ENCODE peak calls at places on chromosomes 11 and 22, in five cellular contexts. G is keratinocyte, J is endothelial cell of umbilical vein, Q is upper lobe of right lung, H is HCT116. K is an unnamed sample. For H3K4me1, the result is how much of the 10 kb centered on the place peaks cover.

GRCh38 chr11:134374171-134374570 is 37.9 kb downstream of the B3GAT1 start:
- DNase-seq in G (no peak), J (no peak), Q (peak), H (no peak), K (peak)

GRCh38 chr11:67041602-67042001 is 15.0 kb upstream of the RHOD start:
- DNase-seq in G (no peak), J (no peak), Q (no peak), H (no peak), K (no peak)

GRCh38 chr22:39949964-39950737 is 10.0 kb upstream of the TMA7B start:
- DNase-seq in G (no peak), J (no peak), Q (no peak), H (no peak), K (no peak)

GRCh38 chr11:101138245-101138930 is 8.8 kb upstream of the PGR start:
- DNase-seq in G (no peak), J (no peak), Q (no peak), H (no peak), K (no peak)

GRCh38 chr11:1071571-1072115 is 3.0 kb upstream of the MUC2 start:
- DNase-seq in G (no peak), J (no peak), Q (peak), H (no peak), K (peak)

GRCh38 chr22:46433318-46433717 is 97.8 kb downstream of the TRMU start:
- DNase-seq in G (no peak), J (no peak), Q (no peak), H (no peak), K (no peak)

GRCh38 chr11:83063073-83063754 is 8.5 kb downstream of the RAB30 start:
- DNase-seq in G (no peak), J (no peak), Q (no peak), H (no peak), K (peak)

GRCh38 chr11:44032304-44033085 is 15.3 kb upstream of the ACCSL start:
- DNase-seq in G (no peak), J (no peak), Q (peak), H (no peak), K (peak)

GRCh38 chr11:44568358-44568705 is 2.9 kb downstream of the CD82 start:
- DNase-seq in G (no peak), J (no peak), Q (no peak), H (no peak), K (no peak)

GRCh38 chr11:57417056-57417455 is 9.9 kb downstream of the SLC43A3 start:
- DNase-seq in G (no peak), J (no peak), Q (no peak), H (no peak), K (no peak)

GRCh38 chr11:111417766-111418435 is 38.8 kb upstream of the POU2AF1 start:
- DNase-seq in G (no peak), J (peak), Q (no peak), H (no peak), K (no peak)

GRCh38 chr11:64453466-64453865 is 94.5 kb downstream of the RPS6KA4 start:
- DNase-seq in G (no peak), J (no peak), Q (peak), H (no peak), K (no peak)

GRCh38 chr11:66847461-66848232 is 4.4 kb downstream of the RCE1 start:
- DNase-seq in G (no peak), J (no peak), Q (no peak), H (no peak), K (peak)

GRCh38 chr11:123392813-123393212 is 37.3 kb upstream of the GRAMD1B start:
- DNase-seq in G (no peak), J (no peak), Q (no peak), H (no peak), K (no peak)

GRCh38 chr22:24592846-24593809 is at the start of gene LRRC75B:
- DNase-seq in G (no peak), J (peak), Q (peak), H (peak), K (peak)

GRCh38 chr11:31940396-31941037 is 129.4 kb upstream of the PAX6 start:
- DNase-seq in G (no peak), J (peak), Q (no peak), H (no peak), K (no peak)

GRCh38 chr11:120208777-120209176 is 2.1 kb upstream of the OAF start:
- DNase-seq in G (no peak), J (peak), Q (no peak), H (no peak), K (no peak)

GRCh38 chr11:113871331-113871730 is 4.0 kb downstream of the USP28 start:
- DNase-seq in G (no peak), J (no peak), Q (no peak), H (no peak), K (no peak)

GRCh38 chr11:19187101-19187500 is 14.7 kb downstream of the CSRP3 start:
- DNase-seq in G (no peak), J (no peak), Q (no peak), H (no peak), K (peak)

GRCh38 chr11:67264260-67264659 is 2.0 kb upstream of the GRK2 start:
- DNase-seq in G (no peak), J (no peak), Q (no peak), H (no peak), K (peak)

GRCh38 chr11:11977206-11977938 is 31.1 kb downstream of the DKK3 start:
- DNase-seq in G (no peak), J (peak), Q (peak), H (peak), K (peak)

GRCh38 chr11:68584097-68584496 is 100.2 kb upstream of the GAL start:
- DNase-seq in G (no peak), J (peak), Q (no peak), H (no peak), K (no peak)

GRCh38 chr11:8604078-8604723 is 10.2 kb upstream of the STK33 start:
- DNase-seq in G (peak), J (peak), Q (peak), H (peak), K (peak)

GRCh38 chr11:32706985-32707736 is 87.3 kb downstream of the CCDC73 start:
- DNase-seq in G (no peak), J (peak), Q (no peak), H (peak), K (peak)

GRCh38 chr22:39276461-39277134 is 31.8 kb upstream of the PDGFB start:
- DNase-seq in G (no peak), J (no peak), Q (no peak), H (no peak), K (no peak)

GRCh38 chr22:22062306-22062793 is 79.8 kb upstream of the TOP3B start:
- DNase-seq in G (no peak), J (no peak), Q (no peak), H (no peak), K (no peak)

GRCh38 chr11:116500833-116501622 is 271.8 kb downstream of the BUD13 start:
- DNase-seq in G (no peak), J (no peak), Q (no peak), H (no peak), K (no peak)

GRCh38 chr22:29621761-29622526 is 18.5 kb downstream of the NF2 start:
- DNase-seq in G (peak), J (peak), Q (no peak), H (peak), K (peak)

GRCh38 chr11:122706689-122707088 is 51.2 kb downstream of the UBASH3B start:
- DNase-seq in G (no peak), J (no peak), Q (no peak), H (no peak), K (peak)

GRCh38 chr11:83681045-83681781 is 395.0 kb upstream of the CCDC90B start:
- DNase-seq in G (no peak), J (no peak), Q (no peak), H (no peak), K (no peak)

GRCh38 chr11:7513210-7514098 is at the start of gene PPFIBP2:
- DNase-seq in G (no peak), J (peak), Q (peak), H (peak), K (peak)

GRCh38 chr11:130131957-130132850 is 27.4 kb upstream of the ST14 start:
- DNase-seq in G (no peak), J (peak), Q (no peak), H (peak), K (peak)

GRCh38 chr11:57276857-57277505 is 39.9 kb upstream of the APLNR start:
- DNase-seq in G (no peak), J (peak), Q (no peak), H (no peak), K (no peak)

GRCh38 chr11:17013548-17014320 is 480 bp downstream of the PLEKHA7 start:
- DNase-seq in G (no peak), J (no peak), Q (peak), H (no peak), K (peak)

GRCh38 chr22:49967333-49968241 is 7.0 kb downstream of the PIM3 start:
- DNase-seq in G (no peak), J (no peak), Q (peak), H (no peak), K (peak)

GRCh38 chr22:49964493-49965290 is 4.1 kb downstream of the PIM3 start:
- DNase-seq in G (no peak), J (no peak), Q (peak), H (no peak), K (peak)

GRCh38 chr22:49966716-49967332 is 6.3 kb downstream of the PIM3 start:
- DNase-seq in G (no peak), J (peak), Q (peak), H (no peak), K (peak)

GRCh38 chr22:49965291-49966040 is 4.9 kb downstream of the PIM3 start:
- DNase-seq in G (no peak), J (no peak), Q (peak), H (no peak), K (peak)

DNA sequence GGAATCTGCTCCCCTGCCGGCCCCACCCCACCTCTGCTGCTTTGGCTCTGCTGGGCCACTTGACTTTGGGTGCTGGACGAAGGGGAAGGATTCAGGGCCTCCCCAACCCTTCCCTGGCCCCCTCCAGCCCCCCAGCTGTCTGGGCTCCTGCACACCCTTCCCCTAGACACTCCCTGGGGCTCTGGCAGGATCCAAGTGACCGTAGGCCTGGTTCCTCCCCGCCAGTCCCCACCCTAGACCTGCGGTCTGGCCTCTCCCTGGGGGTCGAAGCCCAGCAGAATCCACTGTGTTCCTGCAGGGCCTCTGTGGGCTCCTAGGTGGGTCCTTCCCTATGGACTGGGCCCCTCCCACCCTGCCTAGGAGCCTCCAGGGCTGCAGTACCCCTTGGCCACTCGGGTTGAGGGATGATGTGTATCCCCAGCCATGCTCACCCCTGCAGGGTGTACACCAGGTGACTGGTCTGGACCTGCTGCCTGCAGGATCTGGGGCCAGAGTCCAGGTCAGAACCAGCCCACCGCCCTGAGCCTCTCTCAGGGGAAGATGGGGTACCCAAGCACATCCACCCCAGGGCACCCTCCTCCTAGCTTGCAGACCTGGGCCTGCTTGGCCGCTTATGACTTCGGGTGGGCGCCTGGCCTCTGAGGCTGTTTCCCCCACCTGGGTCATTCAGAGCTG is 5.6 kb downstream of the PIM3 start:
- DNase-seq in G (no peak), J (no peak), Q (peak), H (no peak), K (peak)
- H3K4me1 ChIP-seq in G (under half), J (under half), Q (half or more), H (under half), K (under half)

DNA sequence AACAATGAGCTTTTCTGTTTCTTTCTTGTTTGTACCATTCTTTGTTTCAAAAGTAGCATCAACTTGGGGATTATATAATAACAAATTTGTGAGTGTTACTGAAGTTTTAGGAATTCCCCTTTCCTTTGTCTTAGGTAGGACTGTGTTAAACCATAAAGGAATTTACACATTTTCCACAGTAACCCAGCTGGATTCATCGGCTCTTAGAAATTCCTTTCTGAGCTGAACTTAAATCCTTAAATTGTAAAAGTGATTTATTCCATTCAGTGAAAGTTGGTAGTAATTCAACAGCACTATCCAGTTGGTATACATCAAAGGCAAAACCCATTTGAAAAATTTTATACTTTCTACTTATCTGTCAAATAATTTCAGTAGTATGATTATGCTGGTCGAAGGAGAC is 11.8 kb downstream of the EMSY start:
- DNase-seq in G (no peak), J (no peak), Q (no peak), H (no peak), K (no peak)
- H3K27ac ChIP-seq in G (no peak), J (no peak), Q (no peak), H (no peak), K (no peak)

DNA sequence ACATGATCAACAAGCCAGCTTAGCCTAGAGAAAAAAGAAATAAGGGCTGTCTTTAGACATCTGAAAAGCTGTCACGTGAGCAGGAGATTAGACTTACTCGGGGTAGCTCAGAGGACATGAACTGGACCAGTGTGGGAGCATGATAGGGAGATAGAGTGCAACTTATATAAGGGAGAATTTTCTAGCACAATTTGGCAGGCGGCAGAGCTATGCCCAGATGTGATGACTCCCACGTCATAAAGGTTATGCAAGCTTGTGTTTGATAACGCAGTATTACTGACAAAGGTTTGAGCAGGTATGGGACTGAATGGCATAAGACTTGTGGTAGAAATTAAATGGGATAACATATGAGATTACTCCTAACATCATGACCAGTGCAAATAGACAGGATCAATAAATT is 28.1 kb upstream of the TPBGL start:
- DNase-seq in G (no peak), J (no peak), Q (no peak), H (no peak), K (no peak)
- H3K4me1 ChIP-seq in G (under half), J (under half), Q (under half), H (under half), K (under half)

DNA sequence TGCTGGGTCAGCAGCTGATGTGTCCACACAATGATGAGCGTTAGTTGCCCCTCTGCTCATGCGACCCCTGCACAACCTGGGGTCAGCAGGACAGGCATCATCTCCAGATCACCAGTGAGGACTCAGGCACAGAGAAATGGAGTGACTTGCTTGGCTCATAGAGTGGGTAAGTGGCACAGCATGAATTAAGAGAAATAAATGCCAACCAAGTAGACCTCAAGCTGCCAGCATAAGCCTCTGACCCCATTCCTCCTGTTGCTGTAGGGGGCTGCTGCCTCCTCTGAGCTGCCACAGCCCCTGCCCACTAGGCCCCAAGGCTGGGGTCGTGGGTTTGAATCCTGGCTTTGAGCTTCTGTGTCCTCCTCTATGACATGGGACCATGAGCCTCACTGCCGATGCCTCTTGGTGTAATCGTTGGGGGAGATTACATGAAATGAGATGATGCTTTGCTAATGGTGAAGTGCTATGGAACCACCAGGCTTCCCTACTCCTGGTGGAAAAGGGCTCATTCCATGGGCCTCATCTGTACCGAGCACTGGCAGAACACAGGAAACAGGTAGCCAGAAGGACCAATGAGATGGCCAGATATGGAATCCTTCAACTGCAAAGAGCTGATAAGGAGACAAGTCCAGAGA is 33.6 kb downstream of the LRRC32 start:
- DNase-seq in G (no peak), J (no peak), Q (no peak), H (no peak), K (no peak)
- H3K27ac ChIP-seq in G (no peak), J (peak), Q (peak), H (no peak), K (no peak)

DNA sequence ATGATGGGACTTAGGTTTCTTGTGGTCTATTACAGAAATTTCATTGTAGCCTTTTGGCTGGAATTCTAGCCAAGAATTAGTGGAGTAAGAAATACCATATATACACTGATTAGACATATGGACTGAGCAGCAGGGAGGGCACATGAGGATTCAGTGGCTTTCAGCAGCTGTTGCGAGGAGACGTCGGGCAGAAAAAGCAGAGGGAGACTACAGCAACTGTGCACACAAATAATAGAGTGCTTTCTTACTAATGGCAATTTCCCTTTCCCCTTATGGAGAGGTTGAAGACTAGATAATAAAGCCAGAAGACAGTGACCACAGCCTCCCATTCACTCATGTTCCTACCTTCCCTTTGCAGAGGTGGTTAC is 35.4 kb upstream of the CCDC34 start:
- DNase-seq in G (no peak), J (no peak), Q (no peak), H (no peak), K (no peak)
- H3K4me1 ChIP-seq in G (half or more), J (under half), Q (under half), H (under half), K (under half)

DNA sequence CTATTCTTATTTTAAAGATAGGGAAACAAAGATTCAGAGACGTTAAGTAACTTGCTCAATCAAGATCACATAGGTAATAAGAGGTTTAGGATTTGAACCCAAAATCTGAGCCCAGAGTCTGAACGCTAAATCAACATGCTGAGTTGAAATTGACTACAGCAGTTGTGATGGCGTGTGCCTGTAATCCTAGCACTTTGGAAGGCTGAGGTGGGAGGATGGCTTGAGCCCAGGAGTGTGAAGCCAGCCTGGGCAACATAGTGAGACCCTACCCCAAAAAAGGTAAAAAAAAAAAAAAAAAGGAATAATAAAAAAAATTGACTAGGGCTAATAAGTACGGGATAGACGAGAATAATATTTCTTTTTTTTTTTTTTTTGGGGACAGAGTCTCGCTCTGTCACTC is 1.4 kb upstream of the NR1H3 start:
- DNase-seq in G (no peak), J (no peak), Q (no peak), H (no peak), K (no peak)
- H3K27ac ChIP-seq in G (no peak), J (no peak), Q (no peak), H (no peak), K (no peak)

GRCh38 chr11:94017446-94017845 is 3.7 kb upstream of the HEPHL1 start:
- DNase-seq in G (peak), J (no peak), Q (no peak), H (no peak), K (no peak)

GRCh38 chr11:94023856-94024255 is 2.7 kb downstream of the HEPHL1 start:
- DNase-seq in G (no peak), J (no peak), Q (no peak), H (no peak), K (no peak)

GRCh38 chr11:94018721-94019120 is 2.4 kb upstream of the HEPHL1 start:
- DNase-seq in G (no peak), J (no peak), Q (no peak), H (no peak), K (no peak)

GRCh38 chr11:94024547-94024946 is 3.4 kb downstream of the HEPHL1 start:
- DNase-seq in G (no peak), J (no peak), Q (no peak), H (no peak), K (no peak)

GRCh38 chr11:94020777-94021615 is at the start of gene HEPHL1:
- DNase-seq in G (peak), J (no peak), Q (no peak), H (no peak), K (no peak)
- H3K4me1 ChIP-seq in G (half or more), J (under half), Q (under half), H (under half), K (under half)